ENCODE peak calls at places on chromosomes 13 and 19, in five cellular contexts. J is naive B cell, F is EL, A is pulmonary artery endothelial cell, C is IMR-90. D is an unnamed sample.

GRCh38 chr19:38321646-38322323 is 2.1 kb downstream of the KCNK6 start:
- DNase-seq in A (no peak), F (no peak), J (no peak), C (peak), D (no peak)

GRCh38 chr13:93534181-93534700 is 307.6 kb downstream of the GPC6 start:
- DNase-seq in F (no peak), A (no peak), C (no peak), J (no peak), D (no peak)

GRCh38 chr19:40191836-40192646 is 815 bp downstream of the MAP3K10 start:
- DNase-seq in C (peak), A (no peak), J (peak), F (peak), D (no peak)

GRCh38 chr13:113901642-113902041 is 37.8 kb upstream of the GAS6 start:
- DNase-seq in F (no peak), C (no peak), J (no peak), A (no peak), D (no peak)

GRCh38 chr13:45851171-45851889 is at the start of gene SIAH3:
- DNase-seq in F (peak), C (no peak), A (no peak), J (no peak), D (no peak)

GRCh38 chr13:72204291-72204690 is 337.3 kb upstream of the DACH1 start:
- DNase-seq in A (no peak), C (no peak), F (peak), J (no peak), D (peak)

GRCh38 chr13:75788494-75788991 is 152.4 kb downstream of the LMO7 start:
- DNase-seq in C (peak), J (no peak), F (peak), A (peak), D (no peak)

GRCh38 chr13:35984776-35985453 is 146.3 kb downstream of the DCLK1 start:
- DNase-seq in F (no peak), J (no peak), C (no peak), A (no peak), D (no peak)

GRCh38 chr13:108777421-108778420 is 148.3 kb downstream of the MYO16 start:
- DNase-seq in C (peak), F (no peak), J (no peak), A (no peak), D (peak)

GRCh38 chr19:14479985-14480694 is 5.0 kb upstream of the PTGER1 start:
- DNase-seq in A (no peak), J (peak), F (peak), C (peak), D (no peak)

GRCh38 chr13:114067381-114067885 is 65.0 kb downstream of the RASA3 start:
- DNase-seq in J (peak), F (peak), C (peak), A (no peak), D (no peak)

GRCh38 chr13:30742896-30743295 is 7.6 kb downstream of the ALOX5AP start:
- DNase-seq in J (no peak), F (no peak), C (no peak), A (no peak), D (no peak)

GRCh38 chr13:40518481-40518882 is 148.0 kb downstream of the FOXO1 start:
- DNase-seq in J (no peak), F (no peak), A (no peak), C (no peak), D (no peak)

GRCh38 chr13:111187879-111188643 is 73.0 kb downstream of the ARHGEF7 start:
- DNase-seq in C (peak), A (no peak), J (no peak), F (peak), D (no peak)

GRCh38 chr19:45079063-45079910 is at the start of gene GEMIN7:
- DNase-seq in F (peak), A (peak), C (peak), J (peak), D (no peak)

GRCh38 chr19:14000691-14001365 is 5.3 kb downstream of the RFX1 start:
- DNase-seq in A (no peak), C (no peak), J (no peak), F (no peak), D (no peak)

GRCh38 chr13:21738636-21739035 is 67.8 kb downstream of the FGF9 start:
- DNase-seq in A (no peak), J (no peak), C (no peak), F (no peak), D (no peak)

GRCh38 chr19:50569023-50569697 is 925 bp upstream of the LRRC4B start:
- DNase-seq in J (no peak), A (no peak), C (no peak), F (no peak), D (no peak)

GRCh38 chr19:4373601-4374441 is 26.5 kb downstream of the SH3GL1 start:
- DNase-seq in J (no peak), C (peak), A (no peak), F (no peak), D (no peak)

GRCh38 chr13:28406728-28407266 is 88.1 kb downstream of the FLT1 start:
- DNase-seq in J (no peak), C (no peak), F (no peak), A (no peak), D (no peak)

GRCh38 chr13:25384747-25385270 is 13.0 kb downstream of the ATP8A2 start:
- DNase-seq in J (no peak), C (no peak), A (no peak), F (no peak), D (no peak)

GRCh38 chr13:96052655-96053002 is 572 bp downstream of the UGGT2 start:
- DNase-seq in A (no peak), J (no peak), C (peak), F (peak), D (no peak)

D was measured in smooth muscle cell of the brain vasculature.